ENCODE peak calls at places on chromosomes 11 and 22, in five cellular contexts. D is mesendoderm, U is mesenchymal stem cell, W is IMR-90, R is H1. M is an unnamed sample.

GRCh38 chr11:110761994-110762393 is 49.8 kb upstream of the ARHGAP20 start:
- DNase-seq in D (no peak), U (no peak), W (no peak), R (no peak), M (no peak)

GRCh38 chr11:100941033-100941432 is 188.6 kb downstream of the PGR start:
- DNase-seq in D (peak; percentile 8), U (no peak), W (no peak), R (no peak), M (no peak)

GRCh38 chr11:133946541-133947297 is 10.0 kb downstream of the IGSF9B start:
- DNase-seq in D (no peak), U (no peak), W (no peak), R (no peak), M (no peak)

GRCh38 chr11:45449036-45449601 is 163.0 kb upstream of the SYT13 start:
- DNase-seq in D (no peak), U (no peak), W (no peak), R (no peak), M (no peak)

GRCh38 chr11:79237111-79237510 is 203.7 kb downstream of the TENM4 start:
- DNase-seq in D (no peak), U (no peak), W (no peak), R (no peak), M (no peak)

GRCh38 chr22:40463017-40463631 is 92.7 kb downstream of the SGSM3 start:
- DNase-seq in D (no peak), U (no peak), W (no peak), R (no peak), M (no peak)

GRCh38 chr11:109707411-109707810 is 285.4 kb downstream of the C11orf87 start:
- DNase-seq in D (no peak), U (no peak), W (no peak), R (no peak), M (no peak)

GRCh38 chr11:69811431-69811830 is 7.8 kb downstream of the FGF3 start:
- DNase-seq in D (no peak), U (no peak), W (no peak), R (no peak), M (no peak)

GRCh38 chr11:16292167-16292859 is 64.0 kb downstream of the SOX6 start:
- DNase-seq in D (no peak), U (no peak), W (no peak), R (no peak), M (no peak)

GRCh38 chr11:85815186-85815911 is 4.4 kb upstream of the SYTL2 start:
- DNase-seq in D (no peak), U (no peak), W (peak; percentile 95), R (no peak), M (no peak)

GRCh38 chr11:61505640-61506155 is 2.9 kb upstream of the LRRC10B start:
- DNase-seq in D (no peak), U (no peak), W (no peak), R (no peak), M (no peak)

GRCh38 chr11:105296386-105296785 is 156.8 kb upstream of the CARD18 start:
- DNase-seq in D (no peak), U (no peak), W (no peak), R (no peak), M (no peak)

GRCh38 chr22:23117890-23118646 is 23.7 kb downstream of the RSPH14 start:
- DNase-seq in D (peak; percentile 48), U (no peak), W (no peak), R (no peak), M (no peak)

GRCh38 chr11:119759324-119759723 is 30.3 kb upstream of the NECTIN1 start:
- DNase-seq in D (peak; percentile 48), U (peak; percentile 38), W (peak; percentile 6), R (no peak), M (no peak)

GRCh38 chr11:134628426-134628825 is 216.4 kb upstream of the B3GAT1 start:
- DNase-seq in D (no peak), U (no peak), W (no peak), R (no peak), M (no peak)

GRCh38 chr22:19871023-19871844 is 16.6 kb upstream of the GNB1L start:
- DNase-seq in D (no peak), U (no peak), W (no peak), R (no peak), M (no peak)

GRCh38 chr11:36452987-36453386 is 57.1 kb downstream of the TRAF6 start:
- DNase-seq in D (no peak), U (no peak), W (no peak), R (no peak), M (no peak)

GRCh38 chr11:130765951-130766649 is 150.2 kb downstream of the SNX19 start:
- DNase-seq in D (no peak), U (peak; percentile 13), W (no peak), R (no peak), M (no peak)

GRCh38 chr11:16363709-16364108 is 7.4 kb upstream of the SOX6 start:
- DNase-seq in D (peak; percentile 7), U (no peak), W (no peak), R (no peak), M (no peak)

GRCh38 chr11:43685483-43685882 is 4.9 kb downstream of the HSD17B12 start:
- DNase-seq in D (no peak), U (peak; percentile 26), W (no peak), R (no peak), M (no peak)

GRCh38 chr11:29914203-29914930 is 102.5 kb downstream of the KCNA4 start:
- DNase-seq in D (no peak), U (no peak), W (no peak), R (no peak), M (no peak)

GRCh38 chr11:130711193-130711592 is 205.1 kb downstream of the SNX19 start:
- DNase-seq in D (peak; percentile 31), U (peak; percentile 52), W (peak; percentile 4), R (no peak), M (no peak)

GRCh38 chr11:113286509-113287497 is 27.6 kb upstream of the TTC12 start:
- DNase-seq in D (no peak), U (peak; percentile 49), W (no peak), R (no peak), M (no peak)

GRCh38 chr11:37804666-37805065 is 1206.6 kb upstream of the RAG2 start:
- DNase-seq in D (no peak), U (no peak), W (no peak), R (no peak), M (no peak)

GRCh38 chr11:86243377-86243776 is 1.2 kb upstream of the EED start:
- DNase-seq in D (no peak), U (no peak), W (no peak), R (no peak), M (no peak)

GRCh38 chr11:87666730-87667129 is 508.5 kb downstream of the RAB38 start:
- DNase-seq in D (no peak), U (no peak), W (no peak), R (no peak), M (no peak)

DNA sequence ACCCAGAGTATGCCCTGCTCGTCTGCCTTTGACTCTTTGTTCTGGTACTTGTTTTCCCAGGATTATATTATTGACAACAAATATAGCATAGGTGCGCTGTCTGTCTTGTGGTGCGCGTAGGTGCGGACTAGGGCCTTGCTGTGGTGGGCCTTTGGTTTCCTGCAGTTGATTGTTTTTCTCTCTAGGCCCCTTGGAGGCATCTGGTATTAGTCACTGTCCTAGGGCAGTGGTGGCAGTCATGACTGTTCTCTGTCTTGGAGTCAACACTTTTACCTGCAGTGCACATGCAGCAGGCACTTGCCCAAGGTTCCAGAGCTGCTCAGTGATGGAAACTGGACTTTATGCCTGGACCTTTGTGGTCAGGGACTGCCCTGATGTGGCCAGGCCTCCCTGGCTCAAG is 18.6 kb downstream of the PPP6R2 start:
- DNase-seq in D (no peak), U (no peak), W (no peak), R (no peak), M (no peak)
- H2BK5ac ChIP-seq in D (no peak overlapping the region), U (no peak overlapping the region), W (no peak overlapping the region), R (no peak overlapping the region), M (no peak overlapping the region)

GRCh38 chr11:76577921-76578654 is 92.5 kb downstream of the LRRC32 start:
- DNase-seq in D (no peak), U (no peak), W (no peak), R (no peak), M (no peak)

GRCh38 chr11:76576166-76576565 is 94.4 kb downstream of the LRRC32 start:
- DNase-seq in D (no peak), U (peak; percentile 37), W (no peak), R (no peak), M (no peak)

GRCh38 chr11:76574406-76574805 is 96.1 kb downstream of the LRRC32 start:
- DNase-seq in D (peak; percentile 86), U (peak; percentile 34), W (peak; percentile 70), R (no peak), M (no peak)

GRCh38 chr11:76577199-76577920 is 93.2 kb downstream of the LRRC32 start:
- DNase-seq in D (peak; percentile 80), U (peak; percentile 90), W (peak; percentile 77), R (no peak), M (no peak)

DNA sequence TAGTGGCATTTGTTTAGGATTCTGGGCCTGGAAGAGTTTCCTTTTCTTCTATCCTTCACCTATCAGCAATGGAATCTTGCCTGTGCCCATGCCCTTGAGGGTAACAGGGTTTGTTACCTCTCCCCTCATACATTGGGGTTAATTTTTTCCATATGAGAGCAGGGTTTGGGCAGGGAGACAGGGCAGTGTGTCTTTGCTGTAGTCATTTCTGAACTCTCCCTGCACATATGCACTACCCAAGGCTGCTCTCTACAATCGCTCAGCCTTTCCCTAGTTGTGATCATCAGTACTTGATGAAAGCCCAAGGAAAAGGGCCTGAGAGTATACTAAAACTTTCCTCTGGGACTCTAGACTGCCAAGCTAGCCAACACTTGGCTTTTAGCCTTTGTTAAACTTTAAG is 95.7 kb downstream of the LRRC32 start:
- DNase-seq in D (no peak), U (no peak), W (no peak), R (no peak), M (no peak)
- H4K8ac ChIP-seq in D (no peak overlapping the region), U (peak overlapping the region; percentile 12), W (peak overlapping the region; percentile 66), R (no peak overlapping the region), M (no peak overlapping the region)

GRCh38 chr11:78138281-78138680 is 1.1 kb downstream of the ALG8 start:
- DNase-seq in D (no peak), U (no peak), W (peak; percentile 16), R (no peak), M (no peak)

GRCh38 chr11:78139422-78140391 is at the start of gene ALG8:
- DNase-seq in D (peak; percentile 97), U (peak; percentile 95), W (peak; percentile 94), R (peak; percentile 87), M (peak; percentile 91)

GRCh38 chr11:78140392-78141077 is 1.1 kb upstream of the ALG8 start:
- DNase-seq in D (no peak), U (no peak), W (no peak), R (no peak), M (no peak)

GRCh38 chr11:78138694-78139421 is 568 bp downstream of the ALG8 start:
- DNase-seq in D (peak; percentile 66), U (peak; percentile 14), W (peak; percentile 31), R (no peak), M (peak; percentile 3)
- H2BK5ac ChIP-seq in D (peak overlapping the region; percentile 92), U (no peak overlapping the region), W (peak overlapping the region; percentile 67), R (peak overlapping the region; percentile 89), M (no peak overlapping the region)

GRCh38 chr22:35838849-35839646 is 121.4 kb downstream of the APOL5 start:
- DNase-seq in D (peak; percentile 76), U (peak; percentile 80), W (peak; percentile 82), R (no peak), M (peak; percentile 27)

GRCh38 chr22:35834080-35834479 is 116.4 kb downstream of the APOL5 start:
- DNase-seq in D (no peak), U (no peak), W (no peak), R (no peak), M (no peak)

GRCh38 chr22:35837328-35837727 is 119.7 kb downstream of the APOL5 start:
- DNase-seq in D (no peak), U (peak; percentile 17), W (no peak), R (no peak), M (no peak)

GRCh38 chr22:35835267-35835997 is 117.8 kb downstream of the APOL5 start:
- DNase-seq in D (peak; percentile 34), U (peak; percentile 58), W (peak; percentile 72), R (no peak), M (no peak)

GRCh38 chr22:35835998-35836691 is 118.5 kb downstream of the APOL5 start:
- DNase-seq in D (peak; percentile 96), U (peak; percentile 78), W (peak; percentile 86), R (no peak), M (peak; percentile 39)
- H4K8ac ChIP-seq in D (no peak overlapping the region), U (no peak overlapping the region), W (peak overlapping the region; percentile 81), R (no peak overlapping the region), M (no peak overlapping the region)

M was measured in neuronal stem cell.